ENCODE peak calls at places on chromosome 17, in five cellular contexts. One of them, this sample, is unnamed.

GRCh38 chr17:42028791-42029127 is 8.9 kb downstream of the NKIRAS2 start:
- DNase-seq in transverse colon: no peak
- DNase-seq in ELR: no peak
- DNase-seq in T-helper 9 cell: no peak
- DNase-seq in choroid plexus epithelial cell: no peak
- DNase-seq in this sample: no peak

GRCh38 chr17:17376362-17376761 is 73.2 kb downstream of the NT5M start:
- DNase-seq in transverse colon: no peak
- DNase-seq in ELR: peak; percentile 15
- DNase-seq in T-helper 9 cell: no peak
- DNase-seq in choroid plexus epithelial cell: peak; percentile 19
- DNase-seq in this sample: no peak

GRCh38 chr17:27446569-27447301 is 9.5 kb upstream of the KSR1 start:
- DNase-seq in transverse colon: no peak
- DNase-seq in ELR: peak; percentile 85
- DNase-seq in T-helper 9 cell: no peak
- DNase-seq in choroid plexus epithelial cell: peak; percentile 94
- DNase-seq in this sample: no peak

GRCh38 chr17:71828182-71828596 is 292.6 kb upstream of the SOX9 start:
- DNase-seq in transverse colon: no peak
- DNase-seq in ELR: peak; percentile 53
- DNase-seq in T-helper 9 cell: no peak
- DNase-seq in choroid plexus epithelial cell: peak; percentile 47
- DNase-seq in this sample: no peak

GRCh38 chr17:57739402-57740224 is 5.5 kb downstream of the CCDC182 start:
- DNase-seq in transverse colon: no peak
- DNase-seq in ELR: peak; percentile 46
- DNase-seq in T-helper 9 cell: no peak
- DNase-seq in choroid plexus epithelial cell: peak; percentile 31
- DNase-seq in this sample: no peak

GRCh38 chr17:63024716-63025115 is 58.7 kb downstream of the TANC2 start:
- DNase-seq in transverse colon: no peak
- DNase-seq in ELR: peak; percentile 31
- DNase-seq in T-helper 9 cell: no peak
- DNase-seq in choroid plexus epithelial cell: peak; percentile 57
- DNase-seq in this sample: no peak

GRCh38 chr17:27384261-27384701 is 72.0 kb upstream of the KSR1 start:
- DNase-seq in transverse colon: peak; percentile 24
- DNase-seq in ELR: peak; percentile 98
- DNase-seq in T-helper 9 cell: no peak
- DNase-seq in choroid plexus epithelial cell: peak; percentile 73
- DNase-seq in this sample: peak; percentile 63

GRCh38 chr17:74404802-74405201 is 27.1 kb upstream of the GPRC5C start:
- DNase-seq in transverse colon: no peak
- DNase-seq in ELR: no peak
- DNase-seq in T-helper 9 cell: no peak
- DNase-seq in choroid plexus epithelial cell: no peak
- DNase-seq in this sample: no peak

GRCh38 chr17:74276051-74276476 is 2.0 kb downstream of the DNAI2 start:
- DNase-seq in transverse colon: no peak
- DNase-seq in ELR: no peak
- DNase-seq in T-helper 9 cell: no peak
- DNase-seq in choroid plexus epithelial cell: no peak
- DNase-seq in this sample: no peak

GRCh38 chr17:83067718-83068261 is 11.6 kb upstream of the METRNL start:
- DNase-seq in transverse colon: no peak
- DNase-seq in ELR: peak; percentile 50
- DNase-seq in T-helper 9 cell: no peak
- DNase-seq in choroid plexus epithelial cell: no peak
- DNase-seq in this sample: no peak

GRCh38 chr17:56629450-56630187 is 36.1 kb downstream of the NOG start:
- DNase-seq in transverse colon: no peak
- DNase-seq in ELR: peak; percentile 78
- DNase-seq in T-helper 9 cell: no peak
- DNase-seq in choroid plexus epithelial cell: peak; percentile 44
- DNase-seq in this sample: no peak

GRCh38 chr17:77792626-77793025 is 165.9 kb upstream of the TNRC6C start:
- DNase-seq in transverse colon: no peak
- DNase-seq in ELR: no peak
- DNase-seq in T-helper 9 cell: no peak
- DNase-seq in choroid plexus epithelial cell: no peak
- DNase-seq in this sample: no peak

GRCh38 chr17:12591336-12591735 is 74.4 kb upstream of the MYOCD start:
- DNase-seq in transverse colon: no peak
- DNase-seq in ELR: peak; percentile 51
- DNase-seq in T-helper 9 cell: no peak
- DNase-seq in choroid plexus epithelial cell: peak; percentile 45
- DNase-seq in this sample: no peak

GRCh38 chr17:2904135-2904534 is 107.9 kb downstream of the RAP1GAP2 start:
- DNase-seq in transverse colon: peak; percentile 22
- DNase-seq in ELR: no peak
- DNase-seq in T-helper 9 cell: no peak
- DNase-seq in choroid plexus epithelial cell: no peak
- DNase-seq in this sample: peak; percentile 76